ENCODE peak calls at places on chromosomes 3 and 15, in four cellular contexts. Y is IMR-90, E is H9, B is neuronal stem cell. N is an unnamed sample. For H3K27me3, the result is how much of the 10 kb centered on the place peaks cover.

GRCh38 chr3:133895208-133896001 is at the start of gene RAB6B:
- DNase-seq in Y (peak), E (peak), B (peak), N (no peak)

GRCh38 chr3:29486087-29486486 is 205.2 kb downstream of the RBMS3 start:
- DNase-seq in Y (peak), E (no peak), B (no peak), N (peak)

GRCh38 chr15:31308185-31308639 is 18.4 kb upstream of the KLF13 start:
- DNase-seq in Y (no peak), E (no peak), B (no peak), N (no peak)

GRCh38 chr3:125240496-125240895 is 27.9 kb upstream of the SLC12A8 start:
- DNase-seq in Y (peak), E (no peak), B (no peak), N (peak)

GRCh38 chr3:44939581-44940036 is 36.4 kb downstream of the ZDHHC3 start:
- DNase-seq in Y (peak), E (no peak), B (no peak), N (peak)

GRCh38 chr3:45486136-45486535 is 97.8 kb downstream of the LARS2 start:
- DNase-seq in Y (peak), E (no peak), B (no peak), N (peak)

GRCh38 chr3:150248116-150248864 is 159.8 kb upstream of the TSC22D2 start:
- DNase-seq in Y (peak), E (no peak), B (no peak), N (no peak)

GRCh38 chr15:64985382-64986033 is 4.2 kb downstream of the SPG21 start:
- DNase-seq in Y (peak), E (no peak), B (no peak), N (no peak)

GRCh38 chr3:136366289-136366688 is 116.1 kb downstream of the PCCB start:
- DNase-seq in Y (peak), E (no peak), B (no peak), N (no peak)

GRCh38 chr15:92599394-92599970 is 56.1 kb downstream of the FAM174B start:
- DNase-seq in Y (peak), E (no peak), B (no peak), N (no peak)

GRCh38 chr3:195916291-195916690 is 7.9 kb upstream of the TNK2 start:
- DNase-seq in Y (no peak), E (no peak), B (no peak), N (no peak)

GRCh38 chr15:80162059-80162554 is 9.3 kb downstream of the FAH start:
- DNase-seq in Y (peak), E (no peak), B (no peak), N (no peak)

GRCh38 chr15:64870350-64870749 is 28.6 kb downstream of the PLEKHO2 start:
- DNase-seq in Y (no peak), E (no peak), B (no peak), N (no peak)

GRCh38 chr15:64925335-64926330 is 13.9 kb downstream of the ANKDD1A start:
- DNase-seq in Y (no peak), E (no peak), B (no peak), N (no peak)

GRCh38 chr15:37103475-37104071 is 3.2 kb upstream of the MEIS2 start:
- DNase-seq in Y (no peak), E (no peak), B (no peak), N (no peak)
- H3K27me3 ChIP-seq in Y (under half), E (half or more), B (under half), N (under half)

DNA sequence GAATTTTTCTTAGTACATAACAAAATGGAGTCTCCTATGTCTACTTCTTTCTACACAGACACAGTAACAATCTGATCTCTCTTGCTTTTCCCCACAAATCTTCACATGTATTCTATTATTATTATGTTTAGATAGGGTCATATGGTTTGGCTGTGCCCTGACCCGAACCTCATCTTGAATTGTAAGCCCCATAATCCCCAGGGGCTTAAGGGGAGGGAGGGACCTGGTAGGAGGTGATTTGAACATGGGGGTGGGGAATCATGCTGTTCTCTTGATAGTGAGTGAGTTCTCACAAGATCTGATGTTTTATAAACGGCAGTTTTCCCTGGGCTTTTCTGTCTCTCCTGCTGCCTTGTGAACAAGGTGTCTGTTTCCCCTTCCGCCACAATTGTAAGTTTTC is 86.7 kb upstream of the SELENOK start:
- DNase-seq in Y (no peak), E (no peak), B (peak), N (no peak)
- H3K14ac ChIP-seq in Y (no peak), E (no peak), B (no peak), N (no peak)

GRCh38 chr3:46542344-46542743 is 23.8 kb downstream of the LRRC2 start:
- DNase-seq in Y (peak), E (no peak), B (no peak), N (no peak)

GRCh38 chr3:46540550-46540949 is 25.6 kb downstream of the LRRC2 start:
- DNase-seq in Y (no peak), E (no peak), B (no peak), N (no peak)

GRCh38 chr3:46544771-46545503 is 21.2 kb downstream of the LRRC2 start:
- DNase-seq in Y (no peak), E (peak), B (no peak), N (no peak)

GRCh38 chr3:46541856-46542255 is 24.2 kb downstream of the LRRC2 start:
- DNase-seq in Y (no peak), E (no peak), B (no peak), N (no peak)

GRCh38 chr3:46542801-46543201 is 23.3 kb downstream of the LRRC2 start:
- DNase-seq in Y (no peak), E (no peak), B (no peak), N (no peak)
- H3K4ac ChIP-seq in Y (peak), E (no peak), B (no peak), N (no peak)

GRCh38 chr3:81612768-81613167 is 148.7 kb downstream of the GBE1 start:
- DNase-seq in Y (no peak), E (no peak), B (no peak), N (no peak)
- H3K27me3 ChIP-seq in Y (under half), E (under half), B (under half), N (under half)

GRCh38 chr3:75321060-75321459 is 343.1 kb upstream of the FRG2C start:
- DNase-seq in Y (no peak), E (no peak), B (no peak), N (no peak)
- H3K14ac ChIP-seq in Y (no peak), E (no peak), B (no peak), N (no peak)

GRCh38 chr3:194354315-194354714 is 3.2 kb upstream of the CPN2 start:
- DNase-seq in Y (no peak), E (no peak), B (no peak), N (no peak)

GRCh38 chr3:194351952-194352536 is 916 bp upstream of the CPN2 start:
- DNase-seq in Y (no peak), E (no peak), B (no peak), N (no peak)

GRCh38 chr3:194350726-194351071 is 429 bp downstream of the CPN2 start:
- DNase-seq in Y (no peak), E (no peak), B (no peak), N (no peak)

GRCh38 chr3:194351080-194351672 is at the start of gene CPN2:
- DNase-seq in Y (no peak), E (no peak), B (no peak), N (no peak)

GRCh38 chr3:194352631-194353290 is 1.6 kb upstream of the CPN2 start:
- DNase-seq in Y (no peak), E (no peak), B (no peak), N (no peak)
- H3K4ac ChIP-seq in Y (peak), E (no peak), B (no peak), N (no peak)

GRCh38 chr3:72141264-72141663 is 356.3 kb upstream of the PROK2 start:
- DNase-seq in Y (no peak), E (no peak), B (no peak), N (no peak)
- H3K27me3 ChIP-seq in Y (under half), E (under half), B (under half), N (under half)

GRCh38 chr15:58770857-58771620 is at the start of gene MINDY2:
- DNase-seq in Y (peak), E (peak), B (peak), N (peak)
- H3K14ac ChIP-seq in Y (peak), E (peak), B (peak), N (peak)

DNA sequence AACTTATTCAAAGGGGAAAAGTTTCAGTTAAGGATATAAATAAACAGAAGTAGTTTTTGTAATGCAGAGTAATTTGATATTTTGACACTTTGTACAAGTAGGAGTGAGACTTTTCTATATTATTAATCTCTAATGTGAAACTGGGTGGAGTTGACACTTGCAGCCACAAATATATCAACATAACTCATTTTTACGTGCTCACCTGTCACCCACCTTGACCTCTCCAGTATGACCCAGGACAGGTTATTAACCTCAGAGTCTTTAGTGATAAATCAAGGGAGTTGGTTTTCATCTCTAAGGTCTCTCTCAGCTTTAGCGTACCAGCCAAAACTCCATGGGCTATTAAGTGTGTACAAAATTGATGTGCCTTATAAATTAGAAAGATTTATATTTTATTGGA is 7.4 kb downstream of the CRYBG3 start:
- DNase-seq in Y (no peak), E (no peak), B (no peak), N (no peak)
- H3K4ac ChIP-seq in Y (no peak), E (no peak), B (no peak), N (no peak)

GRCh38 chr3:10994311-10994710 is 1.8 kb downstream of the SLC6A1 start:
- DNase-seq in Y (no peak), E (no peak), B (no peak), N (no peak)
- H3K27me3 ChIP-seq in Y (half or more), E (under half), B (half or more), N (under half)

N was measured in trophoblast cell.